ENCODE peak calls at places on chromosomes 1 and 21, in nine cellular contexts. S, N, Y, X, C, K, E, W and O are unnamed samples.

GRCh38 chr1:8026976-8027747 is 1.1 kb upstream of the ERRFI1 start:
- DNase-seq in E (no peak), S (no peak), N (peak), Y (no peak), C (no peak), X (no peak), K (peak), W (no peak), O (no peak)

GRCh38 chr1:45617618-45618017 is 6.2 kb downstream of the CCDC17 start:
- DNase-seq in C (no peak), Y (no peak), S (no peak), W (no peak), N (no peak), K (no peak), X (no peak), E (no peak), O (no peak)

GRCh38 chr1:26531651-26532131 is 2.1 kb downstream of the RPS6KA1 start:
- DNase-seq in K (no peak), X (no peak), Y (no peak), S (no peak), C (no peak), E (no peak), W (peak), N (no peak), O (no peak)

GRCh38 chr1:71521655-71522264 is 440.9 kb upstream of the ZRANB2 start:
- DNase-seq in E (no peak), N (peak), X (no peak), S (peak), Y (no peak), C (no peak), K (no peak), W (no peak), O (no peak)

GRCh38 chr1:217369996-217370551 is 260.8 kb downstream of the GPATCH2 start:
- DNase-seq in W (no peak), C (no peak), N (no peak), E (no peak), K (no peak), S (no peak), X (no peak), Y (no peak), O (no peak)

GRCh38 chr1:66606359-66607142 is 72.6 kb downstream of the SGIP1 start:
- DNase-seq in X (no peak), E (no peak), K (no peak), N (no peak), S (no peak), Y (no peak), W (no peak), C (no peak), O (no peak)

GRCh38 chr1:19495000-19495656 is 9.8 kb upstream of the CAPZB start:
- DNase-seq in S (no peak), X (no peak), E (no peak), K (no peak), N (no peak), Y (no peak), C (no peak), W (no peak), O (no peak)

GRCh38 chr21:43289966-43290365 is 121.2 kb downstream of the CRYAA start:
- DNase-seq in K (no peak), W (no peak), N (peak), X (no peak), E (no peak), C (no peak), Y (no peak), S (no peak), O (no peak)

GRCh38 chr1:15657026-15657425 is 27.1 kb upstream of the PLEKHM2 start:
- DNase-seq in N (no peak), Y (no peak), S (no peak), W (no peak), C (no peak), X (no peak), E (no peak), K (no peak), O (no peak)